ENCODE peak calls at places on chromosomes 13 and 19, in four cellular contexts. W, Q, M and J are unnamed samples.

GRCh38 chr19:48102870-48103751 is 7.5 kb downstream of the PLA2G4C start:
- DNase-seq in W (no peak), M (no peak), Q (peak), J (peak)

GRCh38 chr13:103961784-103962183 is 895.6 kb upstream of the SLC10A2 start:
- DNase-seq in W (no peak), Q (no peak), M (no peak), J (no peak)

GRCh38 chr13:66560189-66560588 is 669.9 kb downstream of the PCDH9 start:
- DNase-seq in W (no peak), Q (no peak), M (no peak), J (no peak)

GRCh38 chr13:102707465-102707864 is 12.6 kb upstream of the METTL21C start:
- DNase-seq in Q (no peak), M (peak), W (no peak), J (no peak)

GRCh38 chr19:39917561-39918182 is 16.8 kb downstream of the FCGBP start:
- DNase-seq in Q (no peak), M (no peak), W (no peak), J (no peak)

GRCh38 chr13:38685974-38686571 is 804 bp upstream of the FREM2 start:
- DNase-seq in Q (peak), M (no peak), W (no peak), J (peak)

GRCh38 chr13:37187110-37187509 is 81.6 kb upstream of the CSNK1A1L start:
- DNase-seq in M (no peak), Q (no peak), W (no peak), J (no peak)

GRCh38 chr13:112908342-112908741 is 60.7 kb upstream of the MCF2L start:
- DNase-seq in M (no peak), W (no peak), Q (no peak), J (no peak)

GRCh38 chr19:49824662-49825061 is 6.6 kb downstream of the MED25 start:
- DNase-seq in M (no peak), Q (no peak), W (no peak), J (no peak)

GRCh38 chr19:6599866-6600454 is 9.0 kb upstream of the CD70 start:
- DNase-seq in M (no peak), Q (no peak), W (no peak), J (no peak)

GRCh38 chr19:42091300-42092266 is 15.6 kb downstream of the ZNF574 start:
- DNase-seq in W (no peak), M (no peak), Q (no peak), J (no peak)